ENCODE peak calls at places on chromosomes 7 and 10, in four cellular contexts. M is GM12878, O is K562, W is HepG2. T is an unnamed sample.

GRCh38 chr10:8063128-8063908 is 8.8 kb downstream of the GATA3 start:
- DNase-seq in O (no peak), W (no peak), M (no peak), T (no peak)

GRCh38 chr10:86827639-86828038 is 71.2 kb downstream of the BMPR1A start:
- DNase-seq in W (no peak), O (no peak), M (no peak), T (no peak)

GRCh38 chr7:156739596-156739995 is 99.0 kb downstream of the RNF32 start:
- DNase-seq in O (no peak), W (no peak), M (no peak), T (no peak)

GRCh38 chr7:34281260-34281659 is 375.9 kb downstream of the BMPER start:
- DNase-seq in O (no peak), M (no peak), W (peak), T (no peak)

GRCh38 chr7:5666361-5666760 is 115.1 kb downstream of the RNF216 start:
- DNase-seq in O (no peak), M (no peak), W (no peak), T (no peak)

GRCh38 chr10:126661356-126661755 is 9.1 kb downstream of the C10orf90 start:
- DNase-seq in M (no peak), W (no peak), O (no peak), T (no peak)

GRCh38 chr10:3948843-3949242 is 163.8 kb upstream of the KLF6 start:
- DNase-seq in W (no peak), O (no peak), M (no peak), T (no peak)

GRCh38 chr10:34305189-34305588 is 509.9 kb downstream of the PARD3 start:
- DNase-seq in M (no peak), W (peak), O (peak), T (peak)

GRCh38 chr7:95320663-95321062 is 3.7 kb downstream of the PON1 start:
- DNase-seq in M (no peak), O (no peak), W (no peak), T (no peak)

GRCh38 chr10:126736737-126737136 is 66.2 kb upstream of the C10orf90 start:
- DNase-seq in O (no peak), M (no peak), W (no peak), T (no peak)

GRCh38 chr10:5752301-5752871 is 60.8 kb downstream of the GDI2 start:
- DNase-seq in O (no peak), W (no peak), M (no peak), T (no peak)

GRCh38 chr10:7551891-7552731 is 114.7 kb downstream of the ITIH5 start:
- DNase-seq in W (no peak), O (no peak), M (no peak), T (peak)

GRCh38 chr10:97128851-97129186 is 56.9 kb downstream of the SLIT1 start:
- DNase-seq in W (no peak), M (no peak), O (no peak), T (no peak)

DNA sequence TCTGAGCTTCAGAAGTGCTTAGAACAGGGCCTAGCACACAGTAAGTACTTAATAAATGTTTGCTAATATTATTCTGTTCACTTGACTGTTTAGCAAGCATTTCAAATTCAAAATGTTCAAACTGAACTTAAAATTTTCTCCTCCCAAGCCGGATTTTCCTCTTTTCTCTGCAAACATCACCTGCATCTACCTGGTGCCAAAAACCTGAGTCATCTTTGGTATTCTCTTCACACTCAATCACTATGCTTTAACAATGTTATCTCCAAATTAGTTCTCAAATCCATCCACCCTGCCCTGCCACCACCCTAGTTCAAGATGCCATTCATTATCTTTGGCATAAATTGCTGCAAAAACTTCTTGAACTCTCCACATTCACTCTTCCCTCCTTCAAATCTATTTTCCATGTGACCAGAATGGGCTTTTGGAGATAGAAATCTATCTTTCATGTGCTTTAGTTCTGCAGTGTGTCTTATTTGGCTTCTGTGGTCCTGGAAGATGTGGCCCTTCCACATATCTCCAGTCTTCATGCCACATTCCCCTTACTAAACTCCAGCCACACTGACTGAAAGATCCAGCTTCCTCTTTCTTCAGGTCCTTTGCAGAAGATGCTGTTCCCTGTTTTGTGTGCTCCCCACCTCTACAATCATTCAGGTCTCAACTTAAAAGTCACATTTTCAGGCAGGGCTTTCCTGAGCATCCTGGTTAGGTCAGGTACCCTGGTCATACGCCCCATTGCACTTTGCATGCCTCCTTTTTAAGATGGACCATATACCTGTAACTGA is 2.0 kb downstream of the GGCT start:
- DNase-seq in M (no peak), O (no peak), W (no peak), T (no peak)
- TF ChIP-seq TCF7 in M (no peak), O (no peak), W (no peak), T (no peak)

GRCh38 chr10:121926669-121927360 is 1.0 kb downstream of the ATE1 start:
- DNase-seq in M (no peak), O (no peak), W (no peak), T (no peak)
- TF ChIP-seq TCF7 in M (no peak), O (no peak), W (no peak), T (no peak)

DNA sequence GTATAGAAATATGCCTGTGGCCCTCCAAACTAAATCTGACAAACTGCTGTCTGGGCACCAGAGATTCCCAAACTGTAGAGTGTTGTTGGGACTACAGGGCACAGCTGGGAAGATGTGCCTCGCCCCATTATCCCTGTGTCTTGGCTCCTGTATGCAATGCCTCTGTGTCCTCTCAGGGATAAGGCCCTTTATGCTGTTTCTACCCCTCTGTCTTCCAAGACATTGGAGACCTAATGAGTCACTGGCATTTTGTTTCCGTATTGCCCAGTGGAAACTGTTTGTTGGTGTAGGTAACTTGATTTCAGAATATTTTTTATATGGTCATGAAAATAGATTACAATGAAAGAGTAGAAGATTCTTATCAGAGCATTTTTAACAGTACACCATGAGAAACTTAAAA is 183.2 kb downstream of the GLI3 start:
- DNase-seq in M (no peak), O (no peak), W (no peak), T (no peak)
- TF ChIP-seq TCF7 in M (no peak), O (no peak), W (no peak), T (no peak)

GRCh38 chr7:27740449-27741086 is 606 bp downstream of the TAX1BP1 start:
- DNase-seq in O (peak), M (peak), W (peak), T (peak)
- TF ChIP-seq TCF7 in O (no peak), M (no peak), W (no peak), T (no peak)

GRCh38 chr10:93496322-93497041 is at the start of gene CEP55:
- DNase-seq in O (peak), W (peak), M (peak), T (peak)
- TF ChIP-seq TCF7 in O (no peak), W (no peak), M (no peak), T (no peak)

GRCh38 chr7:14407246-14408015 is 418.0 kb upstream of the ETV1 start:
- DNase-seq in O (no peak), M (no peak), W (no peak), T (no peak)

GRCh38 chr7:14398531-14398930 is 409.1 kb upstream of the ETV1 start:
- DNase-seq in W (no peak), O (no peak), M (no peak), T (no peak)

DNA sequence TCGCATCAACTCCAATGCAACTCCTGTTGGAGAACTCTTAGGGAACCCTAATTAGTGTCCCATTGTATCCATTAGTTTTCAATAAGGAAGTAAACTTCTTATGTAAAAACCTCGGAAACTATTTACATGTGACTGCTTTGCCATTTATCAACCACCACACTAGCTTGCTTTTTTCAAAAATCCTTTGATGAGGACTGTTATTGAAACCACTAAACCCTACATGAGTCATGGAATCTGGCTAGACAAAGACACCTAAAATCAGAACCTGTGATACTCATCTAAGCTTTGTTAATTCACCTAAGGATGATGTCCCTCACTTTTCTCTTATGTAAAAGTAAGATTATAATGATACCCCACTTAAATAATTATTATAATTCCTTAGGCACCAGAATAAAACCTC is 414.1 kb upstream of the ETV1 start:
- DNase-seq in M (no peak), O (no peak), W (no peak), T (no peak)
- TF ChIP-seq TCF7 in M (no peak), O (no peak), W (no peak), T (no peak)

GRCh38 chr10:55629792-55630490 is 731.1 kb downstream of the ZWINT start:
- DNase-seq in W (peak), O (no peak), M (no peak), T (peak)

GRCh38 chr10:55630491-55631056 is 730.5 kb downstream of the ZWINT start:
- DNase-seq in W (no peak), M (no peak), O (no peak), T (peak)

GRCh38 chr10:55631071-55631654 is 729.9 kb downstream of the ZWINT start:
- DNase-seq in O (peak), W (no peak), M (no peak), T (peak)

GRCh38 chr10:55628260-55628701 is 732.8 kb downstream of the ZWINT start:
- DNase-seq in W (no peak), O (no peak), M (no peak), T (peak)

GRCh38 chr10:55627526-55628170 is 733.4 kb downstream of the ZWINT start:
- DNase-seq in W (no peak), O (no peak), M (no peak), T (peak)
- TF ChIP-seq TCF7 in W (no peak), O (no peak), M (no peak), T (no peak)

GRCh38 chr7:29622335-29623265 is 59.0 kb downstream of the PRR15 start:
- DNase-seq in O (peak), W (no peak), M (no peak), T (no peak)
- TF ChIP-seq TCF7 in O (no peak), W (no peak), M (no peak), T (no peak)

GRCh38 chr10:22536620-22537019 is 177.8 kb downstream of the PIP4K2A start:
- DNase-seq in M (no peak), O (no peak), W (no peak), T (no peak)

GRCh38 chr10:22542773-22543172 is 171.6 kb downstream of the PIP4K2A start:
- DNase-seq in O (no peak), W (no peak), M (no peak), T (no peak)

GRCh38 chr10:22537810-22538209 is 176.6 kb downstream of the PIP4K2A start:
- DNase-seq in M (no peak), O (no peak), W (no peak), T (no peak)

GRCh38 chr10:22541900-22542299 is 172.5 kb downstream of the PIP4K2A start:
- DNase-seq in O (no peak), W (no peak), M (no peak), T (no peak)

GRCh38 chr10:22539579-22540160 is 174.7 kb downstream of the PIP4K2A start:
- DNase-seq in M (no peak), O (no peak), W (no peak), T (no peak)
- TF ChIP-seq TCF7 in M (no peak), O (no peak), W (no peak), T (no peak)

GRCh38 chr10:88982360-88982759 is 8.2 kb upstream of the FAS start:
- DNase-seq in M (no peak), W (no peak), O (no peak), T (no peak)

GRCh38 chr10:88981435-88981834 is 9.2 kb upstream of the FAS start:
- DNase-seq in M (no peak), W (no peak), O (no peak), T (no peak)

GRCh38 chr10:88979603-88980002 is 11.0 kb upstream of the FAS start:
- DNase-seq in M (no peak), O (no peak), W (no peak), T (no peak)

GRCh38 chr10:88980247-88980646 is 10.4 kb upstream of the FAS start:
- DNase-seq in W (no peak), O (no peak), M (no peak), T (no peak)

DNA sequence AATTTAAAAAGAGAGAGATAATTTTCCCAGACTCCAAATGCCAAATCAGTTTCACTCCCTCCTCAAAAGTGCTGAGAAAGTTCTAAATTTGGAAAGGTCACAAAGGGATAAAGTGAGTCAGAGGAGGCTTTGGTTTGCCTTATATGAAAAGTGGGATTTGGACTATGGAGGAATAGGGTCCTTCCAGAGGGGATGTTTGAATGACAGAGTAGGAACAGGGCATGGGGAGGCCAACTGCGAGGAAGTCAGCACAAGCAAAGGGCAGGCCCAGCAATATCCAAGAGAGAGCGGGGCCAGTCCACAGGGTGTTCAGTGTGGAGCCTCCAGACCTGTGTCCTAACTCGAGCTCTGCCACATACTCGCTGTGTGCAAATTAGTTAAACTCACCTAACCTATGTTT is 9.8 kb upstream of the FAS start:
- DNase-seq in O (no peak), W (no peak), M (no peak), T (no peak)
- TF ChIP-seq TCF7 in O (no peak), W (no peak), M (no peak), T (no peak)

T was measured in WTC11.